ENCODE peak calls at places on chromosomes 1 and 21, in four cellular contexts. Q, V, E and K are unnamed samples.

GRCh38 chr1:41152622-41153044 is 89.5 kb downstream of the SCMH1 start:
- DNase-seq in Q (no peak), E (no peak), V (no peak), K (no peak)

GRCh38 chr1:55337801-55338447 is 122.8 kb upstream of the USP24 start:
- DNase-seq in V (no peak), Q (no peak), E (no peak), K (no peak)

GRCh38 chr1:212354464-212354863 is 60.2 kb downstream of the PACC1 start:
- DNase-seq in Q (no peak), V (no peak), E (no peak), K (no peak)

GRCh38 chr21:32702702-32703101 is 25.1 kb downstream of the SYNJ1 start:
- DNase-seq in Q (no peak), V (no peak), E (no peak), K (no peak)

GRCh38 chr1:111672338-111672737 is 52.7 kb downstream of the RAP1A start:
- DNase-seq in E (no peak), V (no peak), Q (no peak), K (no peak)

GRCh38 chr1:27299385-27300252 is 22.3 kb upstream of the TMEM222 start:
- DNase-seq in E (peak), V (peak), Q (peak), K (no peak)

GRCh38 chr1:31736675-31737074 is 27.5 kb downstream of the ADGRB2 start:
- DNase-seq in Q (no peak), E (no peak), V (no peak), K (no peak)

GRCh38 chr1:64920936-64921589 is 45.3 kb downstream of the JAK1 start:
- DNase-seq in V (no peak), E (no peak), Q (no peak), K (no peak)

GRCh38 chr1:29593601-29594382 is 357.5 kb downstream of the PTPRU start:
- DNase-seq in E (no peak), Q (no peak), V (no peak), K (no peak)

GRCh38 chr1:189432761-189433160 is 1044.9 kb downstream of the BRINP3 start:
- DNase-seq in V (no peak), Q (no peak), E (no peak), K (no peak)

GRCh38 chr1:214165850-214166374 is 115.0 kb upstream of the SMYD2 start:
- DNase-seq in E (no peak), Q (no peak), V (no peak), K (no peak)

GRCh38 chr1:159881930-159882839 is 17.8 kb downstream of the CFAP45 start:
- DNase-seq in V (peak), E (peak), Q (peak), K (peak)

GRCh38 chr1:241167121-241167619 is 189.8 kb downstream of the RGS7 start:
- DNase-seq in E (no peak), Q (no peak), V (no peak), K (no peak)

GRCh38 chr1:186055846-186056245 is 319.2 kb downstream of the TPR start:
- DNase-seq in E (no peak), V (no peak), Q (no peak), K (no peak)

GRCh38 chr1:226985239-226985838 is 45.2 kb downstream of the COQ8A start:
- DNase-seq in V (no peak), Q (no peak), E (no peak), K (peak)

GRCh38 chr21:43340491-43341348 is 86.2 kb downstream of the SIK1 start:
- DNase-seq in Q (no peak), V (no peak), E (no peak), K (no peak)

GRCh38 chr1:3500265-3500835 is 45.9 kb downstream of the ARHGEF16 start:
- DNase-seq in V (no peak), E (no peak), Q (no peak), K (no peak)

GRCh38 chr1:173161510-173162221 is 45.5 kb downstream of the TNFSF4 start:
- DNase-seq in Q (no peak), E (no peak), V (no peak), K (no peak)

GRCh38 chr21:40618216-40618615 is 228.7 kb downstream of the DSCAM start:
- DNase-seq in Q (no peak), E (no peak), V (no peak), K (no peak)

GRCh38 chr1:175717610-175718195 is 25.7 kb downstream of the TNR start:
- DNase-seq in V (no peak), E (no peak), Q (no peak), K (no peak)

GRCh38 chr1:112247036-112247597 is 148.9 kb upstream of the CTTNBP2NL start:
- DNase-seq in V (no peak), E (no peak), Q (no peak), K (no peak)

GRCh38 chr1:12677565-12677964 is 33.7 kb downstream of the AADACL4 start:
- DNase-seq in Q (no peak), V (no peak), E (peak), K (no peak)

GRCh38 chr21:15121655-15122120 is 56.9 kb upstream of the NRIP1 start:
- DNase-seq in V (peak), E (peak), Q (no peak), K (no peak)

GRCh38 chr1:46134660-46135331 is 2.4 kb upstream of the PIK3R3 start:
- DNase-seq in V (no peak), E (no peak), Q (no peak), K (no peak)

GRCh38 chr1:8164670-8165069 is 138.6 kb upstream of the ERRFI1 start:
- DNase-seq in V (no peak), E (no peak), Q (no peak), K (no peak)

GRCh38 chr1:202618387-202619022 is 91.7 kb downstream of the SYT2 start:
- DNase-seq in V (no peak), Q (no peak), E (no peak), K (no peak)

GRCh38 chr1:81407463-81407862 is 393.3 kb upstream of the ADGRL2 start:
- DNase-seq in V (no peak), E (no peak), Q (no peak), K (no peak)

GRCh38 chr1:229556551-229556950 is 2.0 kb downstream of the ABCB10 start:
- DNase-seq in E (no peak), Q (no peak), V (no peak), K (no peak)

GRCh38 chr1:86224651-86225050 is 68.1 kb upstream of the COL24A1 start:
- DNase-seq in Q (no peak), E (no peak), V (no peak), K (no peak)

GRCh38 chr1:210360852-210361477 is 32.3 kb downstream of the HHAT start:
- DNase-seq in Q (no peak), E (no peak), V (no peak), K (no peak)

GRCh38 chr1:159214149-159214760 is 9.6 kb downstream of the ACKR1 start:
- DNase-seq in V (peak), Q (no peak), E (no peak), K (no peak)

GRCh38 chr1:210024996-210025395 is 87.0 kb downstream of the SYT14 start:
- DNase-seq in V (no peak), E (no peak), Q (no peak), K (no peak)

GRCh38 chr1:240608707-240609106 is 3.2 kb downstream of the GREM2 start:
- DNase-seq in E (no peak), V (no peak), Q (no peak), K (no peak)

GRCh38 chr1:82625562-82625961 is 824.8 kb downstream of the ADGRL2 start:
- DNase-seq in E (no peak), V (no peak), Q (no peak), K (no peak)

GRCh38 chr1:82632164-82632563 is 831.4 kb downstream of the ADGRL2 start:
- DNase-seq in E (no peak), Q (no peak), V (no peak), K (no peak)

GRCh38 chr1:82628887-82629286 is 828.2 kb downstream of the ADGRL2 start:
- DNase-seq in E (no peak), V (no peak), Q (no peak), K (no peak)
- H3K4me3 ChIP-seq in E (no peak), V (no peak), Q (no peak), K (no peak)

DNA sequence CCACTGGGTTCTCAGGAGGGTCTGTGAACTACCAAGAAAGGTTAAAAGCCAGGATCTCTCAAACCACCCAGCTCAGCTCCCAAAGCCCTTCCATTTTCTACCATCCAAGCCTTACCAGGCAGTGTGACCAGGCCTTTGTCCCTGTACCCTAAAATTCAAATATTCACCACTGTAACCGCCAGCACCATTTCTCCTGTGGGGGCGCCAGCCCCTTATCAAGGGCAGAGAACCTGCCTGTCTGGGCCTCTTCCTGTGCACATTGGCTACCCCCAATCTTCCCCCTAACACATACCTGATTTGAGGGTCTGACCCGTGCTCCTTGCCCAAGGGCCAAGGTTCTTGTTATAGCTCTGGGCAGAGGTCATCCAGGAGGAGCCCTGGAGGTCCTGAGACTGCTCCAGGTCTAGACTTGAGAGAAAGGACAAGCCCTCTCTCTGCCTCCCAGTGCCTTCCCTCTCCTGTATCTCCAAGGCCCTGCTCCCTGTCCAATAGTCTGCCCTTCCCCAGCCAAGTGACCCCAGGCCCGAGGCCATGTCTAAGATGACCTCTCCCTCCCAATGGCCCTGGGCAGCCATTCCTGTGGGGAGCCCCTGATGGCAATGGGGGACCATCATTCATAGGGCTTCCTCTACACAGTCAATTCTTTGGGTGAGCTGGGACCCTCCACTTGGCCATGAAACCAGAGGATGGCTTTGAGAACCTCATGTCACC is 78.5 kb downstream of the FHAD1 start:
- DNase-seq in V (no peak), Q (no peak), E (no peak), K (no peak)
- TF ChIP-seq CTCF in V (no peak), Q (no peak), E (no peak), K (no peak)

GRCh38 chr1:94803106-94803505 is 17.1 kb upstream of the SLC44A3 start:
- DNase-seq in E (no peak), V (no peak), Q (no peak), K (no peak)

GRCh38 chr1:94799201-94799600 is 21.0 kb upstream of the SLC44A3 start:
- DNase-seq in V (no peak), Q (no peak), E (no peak), K (no peak)

GRCh38 chr1:94804442-94804837 is 15.7 kb upstream of the SLC44A3 start:
- DNase-seq in Q (no peak), E (no peak), V (no peak), K (no peak)

GRCh38 chr1:94803517-94804441 is 16.4 kb upstream of the SLC44A3 start:
- DNase-seq in Q (no peak), V (no peak), E (no peak), K (no peak)

GRCh38 chr1:94801919-94802546 is 18.1 kb upstream of the SLC44A3 start:
- DNase-seq in V (peak), Q (no peak), E (no peak), K (peak)
- H3K4me3 ChIP-seq in V (peak), Q (no peak), E (peak), K (no peak)

GRCh38 chr1:53946252-53947171 is at the start of gene LRRC42:
- DNase-seq in V (no peak), E (no peak), Q (no peak), K (no peak)
- TF ChIP-seq CTCF in V (no peak), E (peak), Q (peak), K (no peak)

DNA sequence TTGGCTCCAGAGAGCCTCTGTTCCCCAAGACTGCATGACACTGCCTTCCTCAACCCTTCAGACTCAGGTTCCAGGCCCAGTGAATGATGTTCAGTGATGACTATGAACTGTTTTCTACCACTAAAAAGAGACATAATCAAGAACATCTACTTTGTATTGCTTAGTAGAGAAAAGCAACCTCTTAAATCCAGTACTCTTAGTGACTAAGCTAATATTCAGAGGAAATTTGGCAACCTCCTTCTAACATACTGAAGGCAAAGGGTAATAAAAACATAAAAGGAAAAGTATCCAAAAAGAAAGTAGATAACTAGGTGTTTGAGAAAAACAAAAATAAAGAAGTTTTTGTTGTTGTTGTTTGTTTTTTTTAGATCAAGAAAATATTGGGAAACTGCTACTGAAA is 153.3 kb upstream of the RUNX1 start:
- DNase-seq in V (no peak), E (no peak), Q (no peak), K (no peak)
- H3K4me3 ChIP-seq in V (no peak), E (no peak), Q (no peak), K (no peak)

GRCh38 chr1:17572264-17572985 is 32.9 kb downstream of the ARHGEF10L start:
- DNase-seq in V (no peak), E (no peak), Q (no peak), K (no peak)
- TF ChIP-seq CTCF in V (no peak), E (peak), Q (peak), K (no peak)

GRCh38 chr1:150257624-150258274 is at the start of gene CA14:
- DNase-seq in E (peak), Q (no peak), V (peak), K (no peak)

GRCh38 chr1:150256549-150257341 is 829 bp upstream of the CA14 start:
- DNase-seq in V (no peak), E (no peak), Q (no peak), K (no peak)

GRCh38 chr1:150259217-150259616 is 1.6 kb downstream of the CA14 start:
- DNase-seq in E (no peak), V (no peak), Q (no peak), K (no peak)

GRCh38 chr1:150259758-150260669 is 2.4 kb downstream of the CA14 start:
- DNase-seq in E (no peak), V (peak), Q (no peak), K (no peak)

GRCh38 chr1:150258275-150258666 is 697 bp downstream of the CA14 start:
- DNase-seq in E (no peak), Q (no peak), V (no peak), K (no peak)
- H3K4me3 ChIP-seq in E (peak), Q (no peak), V (no peak), K (no peak)

GRCh38 chr1:234599617-234600417 is 10.2 kb downstream of the IRF2BP2 start:
- DNase-seq in Q (peak), E (peak), V (peak), K (peak)
- TF ChIP-seq CTCF in Q (no peak), E (no peak), V (no peak), K (no peak)

GRCh38 chr1:2233468-2233867 is 5.3 kb downstream of the SKI start:
- DNase-seq in V (no peak), E (no peak), Q (no peak), K (no peak)
- H3K4me3 ChIP-seq in V (peak), E (peak), Q (no peak), K (no peak)